ENCODE peak calls at places on chromosomes 6 and 20, in seven cellular contexts. S is cardiac muscle cell, Q is endothelial cell of umbilical vein, K is HFF-Myc, E is AG10803, P is PC-9, Y is IMR-90. H is an unnamed sample.

GRCh38 chr6:163418273-163419029 is 3.9 kb downstream of the QKI start:
- DNase-seq in Y (no peak), K (no peak), E (peak; percentile 11), P (no peak), S (no peak), Q (peak; percentile 41), H (no peak)

GRCh38 chr6:105102186-105102585 is 77.6 kb downstream of the POPDC3 start:
- DNase-seq in P (no peak), S (no peak), Y (no peak), E (no peak), Q (no peak), K (no peak), H (no peak)

GRCh38 chr6:131015630-131016263 is 47.3 kb downstream of the EPB41L2 start:
- DNase-seq in Y (peak; percentile 59), E (peak; percentile 79), P (no peak), Q (peak; percentile 76), S (peak; percentile 78), K (peak; percentile 37), H (peak; percentile 81)

GRCh38 chr20:25623225-25623735 is 534 bp downstream of the NANP start:
- DNase-seq in Q (no peak), P (peak; percentile 30), S (peak; percentile 47), K (no peak), E (peak; percentile 40), Y (peak; percentile 24), H (peak; percentile 28)

GRCh38 chr20:41334036-41334435 is 6.6 kb upstream of the LPIN3 start:
- DNase-seq in E (no peak), Y (no peak), S (no peak), K (no peak), Q (no peak), P (no peak), H (no peak)

GRCh38 chr6:108876929-108877775 is 28.9 kb downstream of the ARMC2 start:
- DNase-seq in Q (no peak), S (peak; percentile 94), K (no peak), P (no peak), Y (peak; percentile 67), E (peak; percentile 92), H (peak; percentile 29)

GRCh38 chr20:62198496-62198895 is 15.7 kb downstream of the MTG2 start:
- DNase-seq in K (no peak), S (no peak), P (no peak), Y (no peak), Q (no peak), E (no peak), H (no peak)

GRCh38 chr6:48490658-48491057 is 379.7 kb upstream of the PTCHD4 start:
- DNase-seq in P (no peak), S (no peak), K (no peak), Q (no peak), Y (no peak), E (no peak), H (no peak)

GRCh38 chr20:23832775-23833508 is 6.4 kb upstream of the CST2 start:
- DNase-seq in Y (no peak), S (no peak), Q (no peak), P (no peak), E (peak; percentile 18), K (no peak), H (no peak)

GRCh38 chr6:15322781-15323536 is 77.1 kb downstream of the JARID2 start:
- DNase-seq in Q (no peak), K (no peak), E (peak; percentile 64), P (peak; percentile 58), S (no peak), Y (peak; percentile 57), H (peak; percentile 66)

GRCh38 chr6:2640551-2640950 is 110.2 kb downstream of the MYLK4 start:
- DNase-seq in Q (no peak), E (no peak), K (no peak), S (no peak), Y (no peak), P (no peak), H (no peak)

GRCh38 chr6:107244082-107244741 is 128.9 kb upstream of the BEND3 start:
- DNase-seq in E (peak; percentile 24), P (no peak), S (no peak), Q (no peak), Y (no peak), K (no peak), H (no peak)

DNA sequence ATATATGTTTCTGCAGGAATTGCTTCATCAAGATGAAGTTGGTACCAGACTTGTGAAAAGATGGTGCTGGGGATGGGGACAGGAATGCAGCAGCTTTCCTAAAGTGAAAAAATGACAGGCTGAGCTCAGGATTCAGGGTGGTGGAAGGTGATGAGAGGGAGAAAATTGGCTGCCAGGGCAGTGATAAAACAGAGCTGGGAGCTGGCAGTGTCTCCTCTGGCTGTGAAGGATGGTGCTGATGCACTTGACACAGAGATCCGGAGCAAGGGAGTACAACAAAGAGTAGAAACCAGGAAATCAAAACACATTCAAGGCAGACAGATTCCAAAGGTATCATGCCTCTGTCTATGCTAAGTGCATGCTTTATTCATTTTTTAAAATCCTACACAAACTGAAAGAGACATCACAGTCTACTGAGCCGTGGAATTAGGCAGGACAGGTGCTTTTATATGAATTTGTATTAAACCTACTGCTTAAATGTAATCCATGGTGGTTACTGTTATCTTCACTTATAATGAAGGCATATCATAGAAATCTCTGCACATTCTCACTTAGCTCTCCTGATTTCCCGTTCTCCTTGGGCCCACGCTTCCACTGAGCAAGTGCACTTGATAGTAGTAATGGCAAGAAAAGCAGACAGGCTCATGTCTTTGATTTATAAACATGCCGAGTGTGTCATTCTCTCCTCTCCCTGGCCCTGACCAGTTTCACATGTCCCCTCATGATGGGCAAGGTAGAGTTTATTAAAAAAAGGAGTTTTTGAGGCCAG is 186.5 kb downstream of the HIVEP2 start:
- DNase-seq in Q (no peak), P (no peak), E (no peak), S (no peak), K (no peak), Y (no peak), H (no peak)
- H3K4me3 ChIP-seq in Q (no peak overlapping the region), P (no peak overlapping the region), E (no peak overlapping the region), S (no peak overlapping the region), K (no peak overlapping the region), Y (no peak overlapping the region), H (no peak overlapping the region)

DNA sequence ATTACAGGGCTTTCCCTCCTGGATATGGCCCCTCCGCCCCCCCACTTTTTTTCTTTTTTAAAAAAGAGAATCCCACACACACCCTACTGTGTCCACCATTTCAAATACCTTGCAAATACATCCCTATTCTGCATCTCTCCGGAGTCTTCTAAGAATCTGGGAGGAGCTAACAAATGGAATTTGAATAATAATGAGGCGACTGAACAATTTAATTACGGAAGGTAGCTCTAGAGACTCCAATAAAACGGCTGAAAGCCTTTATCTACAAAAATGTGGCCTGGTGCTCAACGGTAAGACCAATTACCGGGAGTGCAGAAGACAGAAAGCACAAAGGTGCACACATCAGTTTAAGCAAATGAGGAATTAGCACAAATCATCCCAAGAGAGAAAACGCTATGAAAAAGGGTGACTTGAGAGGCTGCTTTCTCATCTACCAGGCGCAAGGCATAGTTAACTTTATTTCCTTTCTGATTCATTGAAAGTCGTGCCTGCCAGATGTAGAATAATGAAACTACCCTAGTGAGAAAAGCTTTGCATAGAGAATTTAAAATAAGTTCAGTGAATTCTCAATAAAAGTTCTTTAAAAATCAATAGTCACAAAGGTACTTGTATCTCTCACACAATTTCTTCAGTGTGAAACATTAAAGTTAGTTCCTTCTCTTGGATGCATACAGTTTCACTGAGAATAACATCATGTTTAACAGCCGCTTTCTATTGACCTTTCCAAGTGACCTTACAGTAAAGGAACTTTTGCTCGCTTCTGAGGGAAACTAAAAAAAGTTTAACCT is 1.6 kb downstream of the RRAGD start:
- DNase-seq in Q (no peak), E (no peak), P (no peak), K (no peak), S (no peak), Y (no peak), H (peak; percentile 14)
- TF ChIP-seq CTCF in Q (no peak), E (no peak), P (no peak), K (no peak), S (no peak), Y (no peak), H (no peak)

GRCh38 chr6:149319413-149319812 is 1.9 kb downstream of the TAB2 start:
- DNase-seq in P (no peak), E (no peak), Q (peak; percentile 50), S (no peak), K (no peak), Y (no peak), H (no peak)

GRCh38 chr6:149316740-149317655 is 514 bp upstream of the TAB2 start:
- DNase-seq in Y (peak; percentile 89), P (peak; percentile 78), S (peak; percentile 97), E (peak; percentile 92), K (peak; percentile 46), Q (peak; percentile 90), H (peak; percentile 96)

GRCh38 chr6:149317656-149318571 is at the start of gene TAB2:
- DNase-seq in Q (peak; percentile 32), E (no peak), S (peak; percentile 54), Y (no peak), P (peak; percentile 11), K (no peak), H (peak; percentile 23)

GRCh38 chr6:149320745-149321240 is 3.3 kb downstream of the TAB2 start:
- DNase-seq in P (no peak), E (peak; percentile 24), K (no peak), S (peak; percentile 36), Y (no peak), Q (no peak), H (peak; percentile 15)

GRCh38 chr6:149318581-149319286 is 1.2 kb downstream of the TAB2 start:
- DNase-seq in P (no peak), E (peak; percentile 29), Q (peak; percentile 47), K (no peak), Y (no peak), S (peak; percentile 36), H (peak; percentile 27)
- H3K4me3 ChIP-seq in P (peak overlapping the region; percentile 92), E (peak overlapping the region; percentile 84), Q (peak overlapping the region; percentile 95), K (peak overlapping the region; percentile 69), Y (peak overlapping the region; percentile 99), S (peak overlapping the region; percentile 93), H (peak overlapping the region; percentile 66)

GRCh38 chr20:47464380-47465101 is 37.1 kb upstream of the NCOA3 start:
- DNase-seq in Y (peak; percentile 99), S (peak; percentile 99), E (peak; percentile 98), K (peak; percentile 98), Q (peak; percentile 94), P (peak; percentile 79), H (peak; percentile 98)
- TF ChIP-seq CTCF in Y (peak; percentile 64), S (peak; percentile 44), E (peak; percentile 63), K (peak; percentile 32), Q (peak; percentile 13), P (peak; percentile 78), H (peak; percentile 48)

DNA sequence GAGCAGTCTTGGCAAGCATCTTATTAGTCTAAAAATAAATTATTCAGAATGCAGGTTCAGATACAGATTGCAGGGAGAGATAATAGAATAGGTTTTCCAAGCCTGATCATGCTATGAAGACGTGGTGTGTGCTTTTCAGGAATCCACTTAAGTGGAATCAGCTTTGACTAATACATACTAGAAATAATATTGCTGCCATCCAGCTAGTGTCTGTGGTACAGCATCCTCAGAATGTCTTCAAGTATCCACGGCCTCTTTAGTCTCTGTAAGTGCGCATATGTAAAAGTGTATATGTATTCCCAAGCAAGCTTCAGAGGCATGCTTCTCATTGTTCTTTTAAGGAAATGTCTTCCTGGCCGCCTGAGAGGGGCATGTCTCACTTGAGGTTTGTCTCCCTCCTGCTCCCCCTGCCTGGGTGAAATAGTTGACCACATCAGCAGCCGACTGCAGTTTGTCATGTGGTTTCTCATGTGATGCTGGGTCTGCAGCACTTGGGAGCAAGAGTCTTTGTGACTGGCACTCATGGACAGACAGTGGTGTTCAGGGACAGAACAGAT is 150.9 kb downstream of the PRL start:
- DNase-seq in S (peak; percentile 77), K (peak; percentile 30), Q (peak; percentile 69), E (peak; percentile 73), Y (peak; percentile 78), P (no peak), H (peak; percentile 79)
- H3K4me3 ChIP-seq in S (no peak overlapping the region), K (no peak overlapping the region), Q (no peak overlapping the region), E (peak overlapping the region; percentile 29), Y (no peak overlapping the region), P (no peak overlapping the region), H (no peak overlapping the region)